ENCODE peak calls at places on chromosome 17, in six cellular contexts. J is sigmoid colon, C is iris pigment epithelial cell, E is T-helper 1 cell, A is GDM1, H is NCI-H1105 treated with DMSO at 0.1 percent for 48 hours. F is an unnamed sample.

GRCh38 chr17:78613423-78613822 is 36.2 kb upstream of the DNAH17 start:
- DNase-seq in J (no peak), C (no peak), E (no peak), A (no peak), H (no peak), F (no peak)

GRCh38 chr17:31488264-31488981 is 96.9 kb downstream of the RAB11FIP4 start:
- DNase-seq in J (no peak), C (no peak), E (no peak), A (no peak), H (peak), F (no peak)

GRCh38 chr17:28010406-28010805 is 32.1 kb upstream of the NLK start:
- DNase-seq in J (no peak), C (no peak), E (no peak), A (no peak), H (no peak), F (no peak)

GRCh38 chr17:76480676-76481075 is 13.3 kb downstream of the AANAT start:
- DNase-seq in J (peak), C (no peak), E (no peak), A (peak), H (no peak), F (no peak)

GRCh38 chr17:13544292-13544691 is 57.4 kb downstream of the HS3ST3A1 start:
- DNase-seq in J (peak), C (peak), E (no peak), A (no peak), H (no peak), F (peak)

GRCh38 chr17:1039119-1039507 is 42.2 kb downstream of the TIMM22 start:
- DNase-seq in J (no peak), C (no peak), E (no peak), A (no peak), H (no peak), F (no peak)

GRCh38 chr17:59651346-59651745 is 31.7 kb downstream of the CLTC start:
- DNase-seq in J (no peak), C (peak), E (no peak), A (no peak), H (no peak), F (no peak)

GRCh38 chr17:75636381-75637142 is 3.3 kb downstream of the SMIM5 start:
- DNase-seq in J (no peak), C (no peak), E (no peak), A (no peak), H (no peak), F (no peak)

GRCh38 chr17:81057079-81057730 is 22.3 kb downstream of the BAIAP2 start:
- DNase-seq in J (peak), C (peak), E (no peak), A (no peak), H (no peak), F (peak)

F was measured in epithelial cell of prostate.